ENCODE peak calls at places on chromosomes 2 and 18, in ten cellular contexts. Q, I, A, Y, F, S, V, W, K and M are unnamed samples.

GRCh38 chr2:120768112-120769048 is 32.7 kb downstream of the GLI2 start:
- DNase-seq in Q (peak; percentile 22), I (no peak), A (no peak), Y (no peak), F (no peak), S (no peak), V (no peak), W (peak; percentile 82), K (no peak), M (no peak)

GRCh38 chr2:229910832-229911412 is 10.9 kb downstream of the TRIP12 start:
- DNase-seq in Q (no peak), I (peak; percentile 23), A (peak; percentile 46), Y (no peak), F (no peak), S (no peak), V (no peak), W (no peak), K (no peak), M (no peak)

GRCh38 chr2:130313812-130314334 is 28.8 kb upstream of the IMP4 start:
- DNase-seq in Q (no peak), I (no peak), A (no peak), Y (no peak), F (no peak), S (no peak), V (no peak), W (no peak), K (no peak), M (no peak)

GRCh38 chr2:177273456-177273855 is 8.9 kb upstream of the NFE2L2 start:
- DNase-seq in Q (no peak), I (no peak), A (no peak), Y (no peak), F (no peak), S (no peak), V (no peak), W (no peak), K (no peak), M (no peak)

GRCh38 chr2:36701391-36701795 is 4.9 kb downstream of the VIT start:
- DNase-seq in Q (no peak), I (no peak), A (no peak), Y (no peak), F (no peak), S (no peak), V (no peak), W (no peak), K (no peak), M (no peak)

GRCh38 chr2:70986499-70987189 is 8.0 kb downstream of the TEX261 start:
- DNase-seq in Q (no peak), I (no peak), A (no peak), Y (no peak), F (no peak), S (peak; percentile 5), V (no peak), W (peak; percentile 43), K (no peak), M (no peak)

GRCh38 chr2:238864207-238865014 is 16.5 kb downstream of the TWIST2 start:
- DNase-seq in Q (peak; percentile 85), I (peak; percentile 98), A (peak; percentile 96), Y (peak; percentile 91), F (no peak), S (peak; percentile 85), V (peak; percentile 92), W (peak; percentile 95), K (peak; percentile 94), M (peak; percentile 98)

GRCh38 chr2:159064446-159065301 is 96.2 kb downstream of the TANC1 start:
- DNase-seq in Q (no peak), I (no peak), A (peak; percentile 94), Y (no peak), F (no peak), S (no peak), V (no peak), W (no peak), K (no peak), M (no peak)

GRCh38 chr2:230475143-230475542 is 59.1 kb downstream of the SP100 start:
- DNase-seq in Q (no peak), I (no peak), A (no peak), Y (no peak), F (no peak), S (no peak), V (no peak), W (no peak), K (no peak), M (no peak)

GRCh38 chr2:217065695-217066405 is 206.0 kb upstream of the TNP1 start:
- DNase-seq in Q (no peak), I (no peak), A (peak; percentile 23), Y (no peak), F (no peak), S (no peak), V (no peak), W (peak; percentile 28), K (no peak), M (no peak)

DNA sequence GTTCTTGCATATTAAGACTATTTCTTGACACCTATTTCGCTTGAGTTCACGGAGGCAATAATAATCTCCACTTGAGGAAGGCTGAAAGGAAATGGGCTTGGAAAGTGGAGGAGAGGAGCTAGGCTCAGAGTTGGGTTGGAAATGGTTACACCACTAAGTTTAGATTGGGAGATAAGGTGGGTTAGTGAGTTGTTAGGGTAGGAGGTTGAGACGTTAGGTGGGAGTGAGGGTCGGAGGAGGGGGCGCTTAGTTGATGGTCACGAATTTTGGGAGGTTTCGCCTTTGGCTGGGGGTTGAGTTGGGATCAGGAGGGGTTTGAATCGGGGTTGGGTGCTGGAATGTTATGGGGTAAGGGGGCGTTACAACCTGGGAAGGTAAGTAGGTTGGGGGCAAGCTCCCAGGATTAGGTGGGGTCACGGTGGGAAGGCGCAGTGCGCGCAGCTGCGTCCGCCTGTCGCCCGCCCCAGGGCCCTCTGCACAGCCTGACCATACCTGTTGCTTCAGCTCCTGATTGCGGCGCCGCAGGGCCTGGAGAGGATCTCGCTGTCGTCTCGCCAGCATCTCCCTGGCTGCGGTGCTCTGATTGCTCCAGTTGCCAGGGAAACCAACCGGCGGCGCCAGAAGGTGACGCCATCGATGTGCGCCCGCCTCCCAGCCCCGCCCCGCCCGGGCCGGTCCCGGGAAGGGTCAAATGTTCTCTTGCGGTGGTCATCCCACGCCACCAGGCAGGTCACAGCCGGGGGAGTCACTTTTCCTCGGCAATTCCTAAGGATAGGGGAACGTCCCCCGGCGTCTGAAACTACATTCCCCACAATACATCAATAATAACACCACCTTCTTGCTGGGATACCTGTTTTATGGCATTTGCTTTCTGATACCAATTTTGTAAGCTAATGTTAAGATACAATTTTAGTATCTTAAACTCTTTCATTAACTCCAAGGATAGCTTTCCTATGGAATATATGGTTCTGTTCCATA is at the start of gene NPHP1:
- DNase-seq in Q (peak; percentile 88), I (peak; percentile 82), A (peak; percentile 84), Y (peak; percentile 88), F (peak; percentile 87), S (peak; percentile 86), V (peak; percentile 86), W (peak; percentile 97), K (peak; percentile 89), M (peak; percentile 89)
- TF ChIP-seq POLR2A in Q (no peak), I (peak; percentile 60), A (peak; percentile 82), Y (peak; percentile 48), F (peak; percentile 73), S (peak; percentile 59), V (no peak), W (no peak), K (peak; percentile 42), M (peak; percentile 50)

DNA sequence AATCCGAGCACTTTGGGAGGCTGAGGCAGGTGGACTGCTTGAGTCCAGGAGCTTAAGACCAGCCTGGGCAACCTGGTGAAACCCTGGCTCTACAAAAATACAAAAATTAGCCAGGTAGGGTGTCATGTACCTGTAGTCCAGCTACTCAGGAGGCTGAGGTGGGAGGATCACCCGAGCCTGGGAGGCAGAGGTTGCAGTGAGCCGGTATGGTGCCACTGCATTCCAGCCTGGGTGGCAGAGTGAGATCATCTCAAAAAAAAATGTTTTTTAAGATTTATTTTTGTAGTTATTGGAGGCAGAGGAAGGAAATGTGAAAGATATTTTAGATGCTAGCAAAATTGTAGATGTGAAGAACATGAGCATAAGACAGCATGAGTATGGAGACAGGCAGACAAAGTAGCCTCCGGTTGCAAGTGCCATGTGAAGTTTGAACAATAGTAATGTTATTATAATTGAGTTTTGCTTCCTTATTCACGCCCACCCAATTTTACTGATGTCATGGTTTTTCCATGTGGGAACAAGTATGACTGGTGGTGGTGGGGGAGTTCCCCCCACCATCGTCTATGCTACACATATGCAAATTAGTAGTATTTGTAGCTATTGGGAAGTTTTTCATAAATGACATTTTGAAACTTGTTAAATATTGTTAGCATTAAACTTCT is 18.0 kb downstream of the REL start:
- DNase-seq in Q (no peak), I (no peak), A (peak; percentile 44), Y (no peak), F (no peak), S (no peak), V (no peak), W (no peak), K (no peak), M (no peak)
- TF ChIP-seq POLR2A in Q (no peak), I (no peak), A (no peak), Y (no peak), F (no peak), S (no peak), V (no peak), W (no peak), K (no peak), M (no peak)

GRCh38 chr2:171416009-171416926 is 17.5 kb downstream of the METTL8 start:
- DNase-seq in Q (peak; percentile 90), I (peak; percentile 74), A (peak; percentile 95), Y (peak; percentile 97), F (peak; percentile 43), S (peak; percentile 93), V (peak; percentile 91), W (peak; percentile 96), K (peak; percentile 90), M (peak; percentile 58)
- TF ChIP-seq POLR2A in Q (no peak), I (no peak), A (no peak), Y (peak; percentile 26), F (no peak), S (no peak), V (no peak), W (no peak), K (no peak), M (no peak)

GRCh38 chr2:27245116-27245515 is 17.7 kb downstream of the SLC30A3 start:
- DNase-seq in Q (no peak), I (no peak), A (no peak), Y (no peak), F (no peak), S (no peak), V (no peak), W (no peak), K (no peak), M (no peak)
- TF ChIP-seq POLR2A in Q (no peak), I (no peak), A (no peak), Y (no peak), F (no peak), S (no peak), V (no peak), W (no peak), K (no peak), M (no peak)

DNA sequence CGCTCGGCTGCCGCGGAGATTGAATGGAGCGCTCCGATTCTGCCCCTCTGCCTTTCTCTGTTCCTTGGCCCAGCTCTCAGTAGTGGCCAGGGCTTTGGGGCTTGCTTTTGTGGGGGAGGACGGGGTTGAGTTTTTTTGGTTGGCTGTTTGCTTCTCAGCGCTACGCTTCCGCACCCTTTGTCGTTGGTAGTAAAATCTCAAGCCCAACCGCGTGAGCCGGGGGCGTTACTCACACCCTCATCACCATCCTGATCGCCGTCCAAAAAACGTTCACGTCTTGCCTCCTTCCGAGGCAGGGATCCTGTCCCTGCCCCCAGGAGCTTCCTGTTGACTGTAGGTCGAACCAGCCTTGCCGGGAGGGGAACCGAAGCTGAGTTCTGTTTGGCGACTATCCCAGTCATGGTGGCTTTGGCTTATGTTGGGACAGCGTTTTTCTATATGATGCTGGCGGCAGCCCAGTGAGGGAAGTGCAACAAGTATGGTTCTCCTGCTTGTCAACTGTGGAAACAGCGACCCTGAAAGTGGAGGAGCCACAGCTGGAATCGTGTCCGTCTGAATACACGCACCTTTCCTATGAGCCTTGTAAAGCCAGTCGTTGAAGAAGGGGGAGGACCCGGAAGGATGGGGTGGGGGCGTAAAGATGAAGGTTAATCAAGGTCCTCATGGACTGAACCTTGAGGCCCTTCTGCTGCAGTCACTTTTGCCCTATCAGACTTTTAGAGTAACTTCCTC is 797 bp upstream of the YES1 start:
- DNase-seq in Q (peak; percentile 83), I (peak; percentile 36), A (peak; percentile 88), Y (peak; percentile 84), F (no peak), S (peak; percentile 71), V (peak; percentile 66), W (peak; percentile 96), K (peak; percentile 82), M (peak; percentile 56)
- TF ChIP-seq POLR2A in Q (no peak), I (no peak), A (no peak), Y (peak; percentile 57), F (peak; percentile 8), S (peak; percentile 44), V (no peak), W (no peak), K (no peak), M (no peak)